ENCODE peak calls at places on chromosomes 13 and 19, in four cellular contexts. X is lower leg skin, T is coronary artery, I is fibroblast of mammary gland. O is an unnamed sample.

GRCh38 chr13:74017301-74018092 is 116.7 kb downstream of the KLF12 start:
- DNase-seq in I (no peak), T (no peak), X (no peak), O (no peak)

GRCh38 chr19:3683866-3684816 is 16.1 kb downstream of the PIP5K1C start:
- DNase-seq in I (peak), X (no peak), T (no peak), O (no peak)

GRCh38 chr19:11008111-11008510 is 47.3 kb downstream of the SMARCA4 start:
- DNase-seq in X (no peak), T (no peak), I (no peak), O (no peak)

GRCh38 chr13:80444240-80445015 is 103.5 kb upstream of the SPRY2 start:
- DNase-seq in T (no peak), X (no peak), I (no peak), O (peak)

GRCh38 chr13:85665286-85665685 is 133.9 kb downstream of the SLITRK6 start:
- DNase-seq in X (no peak), T (no peak), I (peak), O (no peak)

GRCh38 chr19:19410553-19411550 is 5.4 kb downstream of the GATAD2A start:
- DNase-seq in T (no peak), X (no peak), I (no peak), O (no peak)

GRCh38 chr13:30520571-30520970 is 54.8 kb upstream of the HMGB1 start:
- DNase-seq in X (no peak), T (no peak), I (peak), O (no peak)

GRCh38 chr19:1052349-1052967 is 12.6 kb downstream of the ABCA7 start:
- DNase-seq in T (no peak), I (no peak), X (no peak), O (no peak)

GRCh38 chr13:70568571-70568970 is 460.3 kb upstream of the KLHL1 start:
- DNase-seq in T (no peak), X (no peak), I (peak), O (no peak)

GRCh38 chr19:33467851-33468250 is 53.7 kb downstream of the PEPD start:
- DNase-seq in T (peak), I (no peak), X (no peak), O (no peak)

GRCh38 chr19:11234486-11235075 is 4.8 kb upstream of the ANGPTL8 start:
- DNase-seq in I (no peak), X (no peak), T (no peak), O (no peak)

GRCh38 chr19:42143341-42144234 is 11.3 kb upstream of the POU2F2 start:
- DNase-seq in T (no peak), I (peak), X (no peak), O (no peak)

GRCh38 chr19:42121666-42122069 is 10.6 kb downstream of the POU2F2 start:
- DNase-seq in T (no peak), X (no peak), I (peak), O (peak)

GRCh38 chr19:6739390-6739883 is at the start of gene TRIP10:
- DNase-seq in T (peak), X (peak), I (peak), O (no peak)

GRCh38 chr19:7242601-7243258 is 51.5 kb downstream of the INSR start:
- DNase-seq in X (peak), I (peak), T (no peak), O (peak)

GRCh38 chr19:34274284-34274826 is 20.0 kb downstream of the GARRE1 start:
- DNase-seq in X (no peak), I (peak), T (no peak), O (no peak)

GRCh38 chr19:13053761-13054604 is 48.7 kb downstream of the LYL1 start:
- DNase-seq in I (peak), X (peak), T (peak), O (no peak)

GRCh38 chr19:49119411-49120324 is at the start of gene PPFIA3:
- DNase-seq in T (no peak), I (peak), X (no peak), O (no peak)

GRCh38 chr19:7783991-7784421 is 21.0 kb downstream of the CLEC4M start:
- DNase-seq in T (no peak), X (peak), I (peak), O (peak)

GRCh38 chr13:79457948-79458347 is 23.0 kb upstream of the NDFIP2 start:
- DNase-seq in T (no peak), I (peak), X (no peak), O (no peak)

GRCh38 chr13:26377038-26377437 is 123.1 kb downstream of the CDK8 start:
- DNase-seq in X (no peak), I (peak), T (no peak), O (no peak)

GRCh38 chr13:43074824-43075510 is 51.6 kb downstream of the DNAJC15 start:
- DNase-seq in T (no peak), I (no peak), X (no peak), O (no peak)

GRCh38 chr13:44406617-44407016 is 33.0 kb downstream of the SERP2 start:
- DNase-seq in T (no peak), X (no peak), I (no peak), O (no peak)

GRCh38 chr19:46515879-46516350 is 20.2 kb upstream of the PNMA8B start:
- DNase-seq in I (peak), T (no peak), X (no peak), O (no peak)

GRCh38 chr19:2014731-2015610 is 543 bp downstream of the BTBD2 start:
- DNase-seq in I (no peak), T (no peak), X (no peak), O (no peak)

GRCh38 chr13:37985281-37985680 is 115.7 kb upstream of the TRPC4 start:
- DNase-seq in I (no peak), X (no peak), T (no peak), O (no peak)

GRCh38 chr19:13018037-13018914 is 23.0 kb downstream of the NFIX start:
- DNase-seq in T (no peak), I (peak), X (no peak), O (no peak)

GRCh38 chr19:460877-461609 is at the start of gene SHC2:
- DNase-seq in I (no peak), T (no peak), X (no peak), O (no peak)

GRCh38 chr13:78024996-78025395 is 106.4 kb upstream of the EDNRB start:
- DNase-seq in I (peak), T (no peak), X (no peak), O (no peak)

GRCh38 chr19:3699071-3699740 is 1.1 kb downstream of the PIP5K1C start:
- DNase-seq in T (peak), X (peak), I (peak), O (peak)

GRCh38 chr19:15810335-15810734 is 5.1 kb downstream of the OR10H1 start:
- DNase-seq in X (no peak), I (peak), T (no peak), O (no peak)
- TF ChIP-seq CTCF in X (no peak), I (no peak), T (no peak), O (no peak)

DNA sequence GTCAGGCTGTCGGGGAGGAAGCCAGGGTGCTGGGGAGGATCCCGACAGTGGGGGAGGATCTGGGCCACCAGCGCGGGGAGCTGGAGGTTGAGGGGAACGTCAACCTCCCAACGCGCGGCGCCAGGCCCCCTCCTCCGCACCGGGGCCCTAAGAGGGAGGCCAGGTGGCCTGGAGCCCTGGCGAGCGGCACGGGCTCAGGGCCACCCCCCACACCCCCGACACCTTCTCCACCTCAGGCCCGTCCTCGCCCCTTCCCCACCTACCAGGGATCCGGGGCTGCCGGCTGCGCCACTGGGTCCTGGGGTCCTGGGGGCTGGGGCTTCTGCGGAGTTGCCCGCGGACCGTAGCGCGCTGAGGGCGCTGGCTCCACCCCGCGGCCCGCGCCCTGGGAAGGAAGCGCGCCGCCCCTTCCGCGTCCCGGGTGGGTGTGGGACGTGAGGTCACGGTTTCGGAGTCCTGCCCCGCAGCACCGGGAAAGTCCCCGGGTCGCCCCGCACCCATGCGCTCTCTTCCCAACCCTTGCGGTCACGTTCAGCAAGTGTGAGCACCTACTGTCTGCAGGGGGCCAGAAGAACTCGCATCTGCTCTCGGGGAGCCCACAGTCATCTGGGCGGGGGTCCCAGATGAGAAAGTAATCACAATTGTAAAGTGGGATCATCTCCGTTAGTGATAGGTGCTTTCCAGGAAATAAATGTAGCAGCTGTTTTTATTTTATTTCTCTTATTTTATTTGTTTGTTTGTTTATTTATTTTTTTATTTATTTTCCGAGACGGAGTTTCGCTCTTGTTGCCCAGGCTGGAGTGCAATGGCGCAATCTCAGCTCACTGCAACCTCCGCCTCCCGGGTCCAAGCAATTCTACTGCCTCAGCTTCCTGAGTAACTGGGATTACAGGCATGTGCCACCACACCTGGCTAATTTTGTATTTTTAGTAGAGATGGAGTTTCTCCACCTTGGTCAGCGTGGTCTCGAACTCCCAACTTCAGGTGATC is at the start of gene TICAM1:
- DNase-seq in I (peak), T (no peak), X (peak), O (peak)
- TF ChIP-seq CTCF in I (no peak), T (no peak), X (no peak), O (no peak)

DNA sequence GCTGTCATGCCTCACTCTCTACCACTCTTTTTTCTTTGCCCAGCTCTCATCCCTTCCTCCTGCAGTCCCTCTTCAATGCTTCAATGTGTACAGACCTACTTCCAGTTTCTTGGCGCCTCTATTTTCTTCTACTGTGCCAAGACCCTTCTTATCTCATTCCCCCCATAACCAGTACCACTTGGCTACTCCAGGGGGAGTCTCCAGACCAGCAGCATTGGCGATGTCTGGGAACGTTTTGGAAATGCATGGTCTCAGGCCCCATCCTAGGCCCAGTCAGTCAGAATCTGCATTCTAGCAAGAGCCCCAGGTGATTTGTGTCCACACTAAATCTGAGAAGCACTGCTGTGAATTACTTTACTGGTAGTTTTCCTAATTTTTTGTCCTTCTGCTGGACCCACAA is 198.2 kb downstream of the SLC7A1 start:
- DNase-seq in X (no peak), I (no peak), T (no peak), O (no peak)
- TF ChIP-seq CTCF in X (no peak), I (peak), T (no peak), O (no peak)

GRCh38 chr13:25249001-25249543 is 38.2 kb downstream of the MTMR6 start:
- DNase-seq in I (peak), X (no peak), T (no peak), O (no peak)
- TF ChIP-seq CTCF in I (peak), X (no peak), T (no peak), O (peak)

GRCh38 chr13:87536899-87537298 is 134.3 kb upstream of the SLITRK5 start:
- DNase-seq in X (no peak), I (no peak), T (no peak), O (no peak)

GRCh38 chr13:87538366-87539052 is 132.7 kb upstream of the SLITRK5 start:
- DNase-seq in X (no peak), I (no peak), T (no peak), O (no peak)

GRCh38 chr13:87535911-87536310 is 135.3 kb upstream of the SLITRK5 start:
- DNase-seq in X (no peak), I (no peak), T (no peak), O (no peak)

GRCh38 chr13:87536499-87536898 is 134.7 kb upstream of the SLITRK5 start:
- DNase-seq in X (no peak), I (no peak), T (no peak), O (no peak)

GRCh38 chr13:87537946-87538345 is 133.2 kb upstream of the SLITRK5 start:
- DNase-seq in T (no peak), X (no peak), I (no peak), O (no peak)
- TF ChIP-seq CTCF in T (no peak), X (no peak), I (no peak), O (no peak)

DNA sequence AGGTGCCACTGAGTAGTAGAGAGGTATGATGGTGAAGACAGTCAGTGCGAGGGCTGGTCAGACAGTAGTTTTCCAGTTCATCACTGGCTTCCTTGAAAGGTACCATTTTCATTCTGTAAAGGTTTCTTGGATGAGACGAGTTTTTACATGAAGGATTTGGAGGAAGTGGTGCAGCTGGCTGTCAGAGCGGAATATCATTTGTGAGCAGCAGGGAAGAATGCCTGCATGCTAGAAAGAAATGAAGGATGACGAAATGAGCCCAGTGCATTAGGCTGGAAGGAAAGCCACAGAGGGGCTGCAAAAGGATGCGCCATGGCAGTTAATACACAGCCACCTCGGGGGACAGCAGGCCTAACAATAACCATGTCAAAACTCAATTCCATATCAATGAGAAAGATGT is 504.0 kb downstream of the RFC3 start:
- DNase-seq in X (no peak), I (no peak), T (no peak), O (no peak)
- TF ChIP-seq CTCF in X (no peak), I (no peak), T (no peak), O (no peak)

GRCh38 chr13:32538234-32538620 is 368 bp downstream of the N4BP2L2 start:
- DNase-seq in X (peak), I (peak), T (peak), O (peak)

GRCh38 chr13:32535140-32535539 is 3.5 kb downstream of the N4BP2L2 start:
- DNase-seq in X (no peak), I (no peak), T (no peak), O (no peak)

GRCh38 chr13:32537580-32538233 is 888 bp downstream of the N4BP2L2 start:
- DNase-seq in I (no peak), X (peak), T (peak), O (peak)

GRCh38 chr13:32535748-32536147 is 2.8 kb downstream of the N4BP2L2 start:
- DNase-seq in X (no peak), I (no peak), T (no peak), O (no peak)

GRCh38 chr13:32538621-32539246 is at the start of gene N4BP2L2:
- DNase-seq in X (peak), T (peak), I (peak), O (peak)
- TF ChIP-seq CTCF in X (no peak), T (no peak), I (peak), O (peak)

DNA sequence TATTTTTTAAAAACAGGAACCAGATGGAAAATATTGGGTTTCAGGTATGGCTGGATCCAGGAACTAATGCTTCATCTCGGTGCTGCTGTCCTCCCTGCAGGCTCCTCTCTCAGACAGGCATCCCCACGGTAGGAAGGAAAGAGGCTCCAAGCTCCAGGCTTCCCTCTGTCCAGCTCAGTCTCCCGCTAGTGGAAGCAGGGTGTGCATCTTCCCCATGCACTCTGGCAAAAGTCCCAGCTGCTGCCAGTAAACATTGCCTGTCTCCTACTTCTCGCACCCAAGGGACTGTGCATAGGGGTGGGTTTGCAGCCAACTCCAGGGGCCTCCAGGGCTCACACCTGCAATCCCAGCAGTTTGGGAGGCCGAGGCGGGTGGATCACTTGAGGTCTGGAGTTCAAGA is 29.2 kb downstream of the IL12RB1 start:
- DNase-seq in T (no peak), I (peak), X (peak), O (no peak)
- TF ChIP-seq CTCF in T (no peak), I (no peak), X (no peak), O (no peak)

GRCh38 chr19:5561559-5561958 is 6.2 kb downstream of the TINCR start:
- DNase-seq in X (no peak), I (no peak), T (no peak), O (no peak)

GRCh38 chr19:5563941-5564612 is 3.7 kb downstream of the TINCR start:
- DNase-seq in I (no peak), X (peak), T (no peak), O (no peak)

GRCh38 chr19:5564930-5565329 is 2.8 kb downstream of the TINCR start:
- DNase-seq in I (no peak), X (no peak), T (no peak), O (no peak)

GRCh38 chr19:5562280-5562679 is 5.5 kb downstream of the TINCR start:
- DNase-seq in I (no peak), T (no peak), X (no peak), O (no peak)

GRCh38 chr19:5563008-5563431 is 4.7 kb downstream of the TINCR start:
- DNase-seq in X (no peak), T (no peak), I (no peak), O (no peak)
- TF ChIP-seq CTCF in X (no peak), T (no peak), I (no peak), O (no peak)

GRCh38 chr13:23160241-23161175 is 20.3 kb upstream of the SGCG start:
- DNase-seq in T (no peak), X (no peak), I (no peak), O (no peak)

GRCh38 chr13:23159205-23159586 is 21.6 kb upstream of the SGCG start:
- DNase-seq in X (no peak), I (peak), T (no peak), O (no peak)

GRCh38 chr13:23161176-23161825 is 19.5 kb upstream of the SGCG start:
- DNase-seq in X (no peak), I (no peak), T (no peak), O (no peak)

DNA sequence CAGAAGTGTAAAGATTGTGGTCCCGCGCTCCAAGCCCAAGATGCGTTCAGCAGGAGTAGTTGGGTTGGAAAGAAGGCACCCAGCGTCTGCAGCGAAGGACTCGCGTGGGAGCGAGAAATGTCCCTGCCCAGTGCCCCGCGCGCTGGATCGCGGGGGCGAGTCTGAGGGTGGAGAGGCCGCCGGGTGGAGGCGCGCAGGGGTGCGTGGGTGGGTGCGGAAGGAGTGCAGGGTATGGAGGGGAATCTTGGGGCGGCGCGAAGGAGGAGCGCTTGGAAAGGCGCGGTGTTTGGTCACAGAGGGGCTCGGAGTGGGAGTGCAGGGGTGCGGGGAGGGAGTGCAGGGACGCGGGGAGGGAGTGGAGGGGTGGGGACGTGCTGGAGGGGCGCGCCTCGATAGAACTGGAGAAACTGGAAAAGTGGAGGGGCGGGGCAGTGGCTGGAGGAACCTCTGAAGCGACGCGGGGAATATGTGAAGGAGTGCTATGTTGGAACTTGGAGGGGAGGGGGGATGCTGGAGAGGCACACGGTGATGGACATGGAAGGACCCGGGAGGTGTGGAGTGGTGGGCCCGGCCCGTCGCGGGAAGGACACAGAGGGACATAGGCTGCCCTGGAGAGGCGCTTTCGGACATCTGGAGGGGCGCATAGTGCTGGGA is 21.1 kb upstream of the SGCG start:
- DNase-seq in T (no peak), I (no peak), X (no peak), O (no peak)
- TF ChIP-seq CTCF in T (no peak), I (no peak), X (no peak), O (peak)

O was measured in CD14-positive monocyte.